ENCODE peak calls at places on chromosomes 6 and 20, in ten cellular contexts. I is uterus, D is esophagus squamous epithelium, R is endothelial cell of umbilical vein, F is lower leg skin, U is heart left ventricle, V is A549, Y is IMR-90, W is body of pancreas, Z is HCT116. X is an unnamed sample.
A peak's percentile ranks its signal among the peaks of the same experiment; 100 is the strongest.

GRCh38 chr6:44045672-44046015 is 81.6 kb downstream of the MRPL14 start:
- DNase-seq in R (no peak), I (no peak), U (peak; percentile 80), F (no peak), W (no peak), V (no peak), Y (no peak), D (no peak), Z (no peak), X (peak; percentile 16)

GRCh38 chr20:11054266-11055025 is 380.6 kb upstream of the JAG1 start:
- DNase-seq in V (peak; percentile 9), W (no peak), F (no peak), Y (no peak), U (no peak), R (no peak), Z (no peak), D (no peak), I (no peak), X (no peak)

GRCh38 chr6:12164508-12164770 is 125.7 kb upstream of the EDN1 start:
- DNase-seq in Y (peak; percentile 48), W (no peak), I (no peak), Z (no peak), U (no peak), R (no peak), D (no peak), V (no peak), F (no peak), X (no peak)

GRCh38 chr6:43887340-43887858 is 117.4 kb downstream of the VEGFA start:
- DNase-seq in Y (no peak), I (no peak), R (no peak), V (no peak), U (no peak), W (no peak), Z (no peak), D (no peak), F (no peak), X (peak; percentile 76)

GRCh38 chr6:35370799-35371493 is 28.6 kb downstream of the PPARD start:
- DNase-seq in Y (peak; percentile 57), W (no peak), F (no peak), R (no peak), V (no peak), Z (no peak), I (no peak), D (no peak), U (no peak), X (peak; percentile 31)

GRCh38 chr6:44489912-44490604 is 102.6 kb downstream of the CDC5L start:
- DNase-seq in D (no peak), Z (peak; percentile 16), R (peak; percentile 97), I (peak; percentile 65), U (no peak), F (no peak), W (peak; percentile 22), Y (peak; percentile 99), V (peak; percentile 64), X (no peak)

GRCh38 chr6:101761124-101761601 is 367.7 kb downstream of the GRIK2 start:
- DNase-seq in D (no peak), W (no peak), Y (peak; percentile 79), I (no peak), U (no peak), Z (no peak), F (no peak), R (no peak), V (peak; percentile 1), X (no peak)

GRCh38 chr6:88013015-88013414 is 34.6 kb upstream of the SPACA1 start:
- DNase-seq in F (no peak), D (no peak), Y (no peak), Z (no peak), U (no peak), W (no peak), I (no peak), V (no peak), R (no peak), X (no peak)

GRCh38 chr6:2765896-2766766 is 938 bp downstream of the WRNIP1 start:
- DNase-seq in Z (no peak), R (peak; percentile 48), I (no peak), D (no peak), V (peak; percentile 26), U (peak; percentile 82), F (peak; percentile 88), Y (peak; percentile 30), W (peak; percentile 56), X (peak; percentile 70)

GRCh38 chr6:2763876-2764540 is 1.2 kb upstream of the WRNIP1 start:
- DNase-seq in D (no peak), R (no peak), W (no peak), Z (no peak), I (no peak), Y (no peak), V (peak; percentile 28), U (peak; percentile 66), F (peak; percentile 84), X (no peak)

GRCh38 chr6:2766767-2767314 is 1.6 kb downstream of the WRNIP1 start:
- DNase-seq in I (no peak), Y (peak; percentile 28), D (no peak), V (no peak), R (no peak), Z (no peak), U (no peak), W (no peak), F (no peak), X (no peak)

GRCh38 chr6:2764610-2765165 is 505 bp upstream of the WRNIP1 start:
- DNase-seq in I (peak; percentile 46), U (peak; percentile 68), Z (no peak), V (peak; percentile 69), W (peak; percentile 50), R (no peak), F (peak; percentile 89), D (peak; percentile 86), Y (peak; percentile 70), X (peak; percentile 69)

GRCh38 chr6:2765166-2765895 is at the start of gene WRNIP1:
- DNase-seq in U (peak; percentile 99), Z (peak; percentile 97), V (peak; percentile 98), D (peak; percentile 95), W (peak; percentile 98), I (peak; percentile 99), F (peak; percentile 100), R (peak; percentile 99), Y (peak; percentile 99), X (peak; percentile 99)
- TF ChIP-seq POLR2A in U (peak; percentile 85), Z (peak; percentile 38), V (peak; percentile 76), D (peak; percentile 69), W (peak; percentile 54), I (peak; percentile 86), F (no peak), R (no peak), Y (peak; percentile 46), X (peak; percentile 84)

GRCh38 chr6:10531942-10532341 is 10.8 kb downstream of the GCNT2 start:
- DNase-seq in I (no peak), Z (no peak), Y (no peak), W (no peak), D (no peak), R (peak; percentile 27), U (no peak), F (peak; percentile 82), V (no peak), X (no peak)
- H3K4me3 ChIP-seq in I (no peak overlapping the region), Z (no peak overlapping the region), Y (no peak overlapping the region), W (no peak overlapping the region), D (no peak overlapping the region), R (no peak overlapping the region), U (no peak overlapping the region), F (no peak overlapping the region), V (no peak overlapping the region), X (peak overlapping the region; percentile 5)

DNA sequence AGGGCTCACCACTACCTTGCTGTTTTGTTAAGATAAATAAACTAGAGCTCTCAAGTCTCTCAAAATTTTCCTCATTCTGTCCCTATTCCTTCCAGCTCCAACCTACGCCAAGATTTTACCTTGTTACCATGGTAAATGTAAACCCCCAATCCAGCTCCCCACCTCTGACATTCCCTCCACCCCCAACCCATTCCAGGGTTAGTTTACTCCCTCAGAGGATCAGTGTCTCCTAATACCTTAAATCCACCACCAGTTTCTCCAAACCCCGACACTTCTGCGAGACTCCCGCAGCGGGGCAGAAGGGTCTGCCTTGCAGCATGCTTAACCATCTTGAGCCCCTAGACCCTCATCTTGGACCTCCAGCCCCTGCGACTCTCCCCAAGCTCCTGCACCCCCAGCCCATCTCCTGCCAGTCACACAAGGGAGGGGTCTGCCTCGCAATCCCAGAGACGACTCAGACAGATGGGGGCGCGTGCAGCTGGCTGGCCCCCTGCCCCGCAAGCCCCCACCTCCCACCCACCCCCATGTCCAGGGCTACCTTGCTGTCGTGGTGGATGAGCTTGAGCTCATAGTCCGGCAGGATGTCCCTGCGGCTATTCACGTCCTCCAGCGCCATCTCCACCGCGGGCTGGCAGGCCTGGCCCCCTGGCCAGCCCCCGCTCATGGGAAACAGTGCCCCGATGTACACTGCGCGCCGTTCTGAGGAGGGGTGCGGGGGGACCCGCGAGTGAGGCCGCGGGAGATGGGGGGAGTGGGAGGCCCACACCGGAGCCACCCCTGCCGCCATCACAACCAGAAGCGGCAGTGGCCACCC is 5.8 kb downstream of the GABBR1 start:
- DNase-seq in D (no peak), Z (no peak), V (no peak), Y (no peak), I (no peak), W (no peak), F (no peak), R (no peak), U (peak; percentile 66), X (no peak)
- TF ChIP-seq POLR2A in D (no peak), Z (no peak), V (no peak), Y (no peak), I (no peak), W (no peak), F (no peak), R (no peak), U (no peak), X (no peak)

GRCh38 chr6:56541736-56542366 is 100.8 kb downstream of the DST start:
- DNase-seq in U (no peak), D (no peak), I (no peak), R (no peak), W (no peak), Z (no peak), V (no peak), Y (no peak), F (no peak), X (no peak)

GRCh38 chr6:56538851-56539250 is 103.8 kb downstream of the DST start:
- DNase-seq in W (no peak), F (no peak), I (no peak), V (no peak), Y (no peak), Z (no peak), D (no peak), R (no peak), U (no peak), X (no peak)

GRCh38 chr6:56540232-56540631 is 102.5 kb downstream of the DST start:
- DNase-seq in Y (no peak), R (no peak), D (no peak), V (no peak), W (no peak), Z (no peak), F (no peak), U (no peak), I (no peak), X (no peak)

GRCh38 chr6:56540950-56541600 is 101.6 kb downstream of the DST start:
- DNase-seq in F (no peak), W (no peak), R (peak; percentile 63), Z (no peak), I (no peak), U (no peak), D (no peak), V (no peak), Y (peak; percentile 58), X (no peak)

GRCh38 chr6:56539503-56540105 is 103.1 kb downstream of the DST start:
- DNase-seq in I (no peak), U (no peak), Y (no peak), F (no peak), Z (no peak), R (peak; percentile 46), W (no peak), V (no peak), D (no peak), X (no peak)
- H3K4me3 ChIP-seq in I (peak overlapping the region; percentile 71), U (no peak overlapping the region), Y (peak overlapping the region; percentile 79), F (no peak overlapping the region), Z (no peak overlapping the region), R (no peak overlapping the region), W (no peak overlapping the region), V (no peak overlapping the region), D (peak overlapping the region; percentile 58), X (no peak overlapping the region)

X was measured in right lobe of liver.